ENCODE peak calls at places on chromosomes 4 and X, in six cellular contexts. O is upper lobe of right lung; C is left ventricle myocardium inferior; W is PC-3; K is CD4-positive, alpha-beta memory T cell; B is body of pancreas. J is an unnamed sample.
A peak's percentile ranks its signal among the peaks of the same experiment; 100 is the strongest.

GRCh38 chrX:46912098-46912672 is at the start of gene JADE3:
- DNase-seq in O (peak; percentile 89), C (peak; percentile 80), W (peak; percentile 76), K (peak; percentile 12), B (peak; percentile 79), J (peak; percentile 71)

GRCh38 chr4:54446556-54446955 is 211.2 kb upstream of the KIT start:
- DNase-seq in O (no peak), C (no peak), W (no peak), K (no peak), B (no peak), J (no peak)

GRCh38 chrX:110131031-110131430 is 128.1 kb downstream of the TMEM164 start:
- DNase-seq in O (no peak), C (no peak), W (no peak), K (no peak), B (no peak), J (no peak)

GRCh38 chrX:111519215-111519614 is 7.8 kb downstream of the SERTM2 start:
- DNase-seq in O (no peak), C (no peak), W (no peak), K (no peak), B (no peak), J (no peak)

GRCh38 chrX:109684136-109684535 is 48.9 kb downstream of the ACSL4 start:
- DNase-seq in O (no peak), C (no peak), W (no peak), K (no peak), B (no peak), J (no peak)

GRCh38 chrX:46683023-46683422 is 75.9 kb downstream of the SLC9A7 start:
- DNase-seq in O (no peak), C (no peak), W (peak; percentile 29), K (no peak), B (no peak), J (peak; percentile 18)

GRCh38 chr4:24914460-24914859 is 1.6 kb upstream of the CCDC149 start:
- DNase-seq in O (no peak), C (no peak), W (no peak), K (no peak), B (no peak), J (no peak)

GRCh38 chr4:21979196-21979595 is 30.6 kb upstream of the KCNIP4 start:
- DNase-seq in O (no peak), C (no peak), W (no peak), K (no peak), B (no peak), J (no peak)

GRCh38 chr4:156472624-156473023 is 499.0 kb downstream of the PDGFC start:
- DNase-seq in O (no peak), C (no peak), W (no peak), K (no peak), B (no peak), J (no peak)

GRCh38 chrX:107288676-107289075 is 82.3 kb downstream of the DNAAF6 start:
- DNase-seq in O (no peak), C (no peak), W (peak; percentile 16), K (no peak), B (no peak), J (no peak)

GRCh38 chr4:87243426-87244053 is 23.1 kb upstream of the KLHL8 start:
- DNase-seq in O (no peak), C (no peak), W (no peak), K (no peak), B (no peak), J (peak; percentile 14)

GRCh38 chrX:129981207-129981553 is 1.3 kb upstream of the BCORL1 start:
- DNase-seq in O (no peak), C (no peak), W (no peak), K (no peak), B (no peak), J (no peak)

GRCh38 chr4:84852081-84852480 is 114.4 kb downstream of the WDFY3 start:
- DNase-seq in O (no peak), C (no peak), W (peak; percentile 52), K (no peak), B (no peak), J (no peak)

GRCh38 chrX:9566150-9566621 is 101.3 kb downstream of the TBL1X start:
- DNase-seq in O (no peak), C (peak; percentile 44), W (peak; percentile 92), K (peak; percentile 7), B (peak; percentile 61), J (no peak)

GRCh38 chrX:136768469-136769084 is 12.2 kb downstream of the ARHGEF6 start:
- DNase-seq in O (no peak), C (peak; percentile 22), W (peak; percentile 83), K (peak; percentile 31), B (peak; percentile 35), J (peak; percentile 46)

DNA sequence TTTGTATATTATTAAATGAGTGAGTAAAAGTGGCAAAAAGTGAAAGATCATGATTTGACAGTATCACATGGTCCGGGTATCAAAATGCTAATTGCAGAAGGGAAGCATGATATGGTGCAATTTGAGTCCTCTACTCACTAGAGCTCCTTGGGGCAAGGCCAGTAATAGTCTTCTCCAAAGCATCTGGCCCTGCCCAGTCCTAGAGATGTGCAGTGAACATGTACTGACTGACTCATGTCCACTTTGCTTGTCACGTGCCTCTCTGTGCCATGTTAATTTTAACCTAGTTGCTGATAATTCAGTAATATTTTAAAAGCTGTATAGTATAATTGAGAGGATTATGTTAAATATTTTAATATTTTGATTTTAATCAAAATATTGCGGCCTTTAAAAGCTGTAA is 54.6 kb upstream of the TENM3 start:
- DNase-seq in O (no peak), C (no peak), W (no peak), K (no peak), B (no peak), J (no peak)
- H3K27ac ChIP-seq in O (no peak overlapping the region), C (no peak overlapping the region), W (no peak overlapping the region), K (no peak overlapping the region), B (no peak overlapping the region), J (no peak overlapping the region)

DNA sequence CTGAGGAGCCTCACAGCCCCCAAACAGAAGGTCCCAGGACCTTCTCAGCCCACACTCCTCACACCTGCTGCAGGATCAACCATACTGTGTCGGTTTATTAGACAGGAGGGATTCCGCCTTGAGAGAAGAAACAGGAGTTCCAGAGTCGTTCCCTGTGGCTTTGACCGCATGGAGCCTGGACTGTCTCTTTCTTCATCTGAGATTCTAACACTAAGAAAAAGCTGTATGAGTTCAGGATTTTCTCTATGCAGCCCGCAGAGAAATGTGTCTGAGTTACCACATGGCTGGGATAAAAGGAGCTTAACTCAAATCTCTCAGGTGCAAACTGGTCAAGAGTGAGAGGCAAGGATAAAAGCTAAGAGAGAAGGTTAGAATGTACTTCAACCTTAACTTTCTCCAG is 126.7 kb downstream of the AFAP1 start:
- DNase-seq in O (no peak), C (no peak), W (no peak), K (no peak), B (no peak), J (no peak)
- H3K27ac ChIP-seq in O (peak overlapping the region; percentile 26), C (peak overlapping the region; percentile 82), W (no peak overlapping the region), K (no peak overlapping the region), B (no peak overlapping the region), J (no peak overlapping the region)

GRCh38 chr4:137532869-137533236 is 559 bp upstream of the PCDH18 start:
- DNase-seq in O (no peak), C (no peak), W (no peak), K (no peak), B (no peak), J (no peak)

GRCh38 chr4:137531121-137531520 is 1.2 kb downstream of the PCDH18 start:
- DNase-seq in O (no peak), C (no peak), W (peak; percentile 45), K (no peak), B (no peak), J (no peak)

GRCh38 chr4:137533855-137534254 is 1.6 kb upstream of the PCDH18 start:
- DNase-seq in O (no peak), C (no peak), W (no peak), K (no peak), B (no peak), J (no peak)

GRCh38 chr4:137530176-137530575 is 2.1 kb downstream of the PCDH18 start:
- DNase-seq in O (no peak), C (no peak), W (no peak), K (no peak), B (no peak), J (no peak)

GRCh38 chr4:137531951-137532868 is at the start of gene PCDH18:
- DNase-seq in O (peak; percentile 70), C (peak; percentile 85), W (peak; percentile 75), K (peak; percentile 3), B (peak; percentile 57), J (no peak)
- H3K27ac ChIP-seq in O (peak within 1 kb of the TSS; percentile 85), C (peak within 1 kb of the TSS; percentile 85), W (peak within 1 kb of the TSS; percentile 17), K (no peak within 1 kb of the TSS), B (peak within 1 kb of the TSS; percentile 53), J (no peak within 1 kb of the TSS)

GRCh38 chr4:10981611-10982010 is 297.0 kb upstream of the CLNK start:
- DNase-seq in O (no peak), C (no peak), W (no peak), K (no peak), B (no peak), J (no peak)

GRCh38 chr4:10983274-10983673 is 298.7 kb upstream of the CLNK start:
- DNase-seq in O (no peak), C (no peak), W (no peak), K (peak; percentile 27), B (peak; percentile 13), J (peak; percentile 3)

GRCh38 chr4:10983885-10984284 is 299.3 kb upstream of the CLNK start:
- DNase-seq in O (no peak), C (no peak), W (no peak), K (no peak), B (no peak), J (no peak)

GRCh38 chr4:10984815-10985214 is 300.2 kb upstream of the CLNK start:
- DNase-seq in O (no peak), C (no peak), W (no peak), K (no peak), B (no peak), J (no peak)

GRCh38 chr4:10982305-10982704 is 297.7 kb upstream of the CLNK start:
- DNase-seq in O (no peak), C (no peak), W (no peak), K (no peak), B (no peak), J (no peak)
- H3K27ac ChIP-seq in O (no peak overlapping the region), C (no peak overlapping the region), W (no peak overlapping the region), K (no peak overlapping the region), B (no peak overlapping the region), J (no peak overlapping the region)

J was measured in OCI-LY7.